ENCODE peak calls at places on chromosomes 4 and X, in ten cellular contexts. Y, R, C, X, W, G, J, F, N and U are unnamed samples.

GRCh38 chr4:130985371-130985770 is 1889.4 kb downstream of the C4orf33 start:
- DNase-seq in G (no peak), X (no peak), F (no peak), R (no peak), W (no peak), Y (peak; percentile 55), J (no peak), C (no peak), N (no peak), U (no peak)

GRCh38 chr4:169922632-169923276 is 103.4 kb downstream of the MFAP3L start:
- DNase-seq in C (peak; percentile 23), W (no peak), X (peak; percentile 1), Y (no peak), J (no peak), G (no peak), F (no peak), R (no peak), N (no peak), U (no peak)

GRCh38 chr4:182023469-182023868 is 219.7 kb upstream of the TENM3 start:
- DNase-seq in X (no peak), R (no peak), F (no peak), C (no peak), G (no peak), N (no peak), W (no peak), J (no peak), Y (no peak), U (no peak)

GRCh38 chr4:58935336-58935735 is 1825.2 kb upstream of the IGFBP7 start:
- DNase-seq in J (no peak), N (no peak), W (no peak), C (no peak), Y (no peak), F (no peak), R (no peak), G (no peak), X (no peak), U (no peak)

GRCh38 chr4:27005512-27006246 is 145.0 kb downstream of the STIM2 start:
- DNase-seq in X (peak; percentile 55), C (peak; percentile 88), Y (no peak), J (no peak), G (no peak), W (no peak), N (no peak), F (no peak), R (no peak), U (no peak)

GRCh38 chrX:85627363-85627762 is 247.9 kb upstream of the POF1B start:
- DNase-seq in R (peak; percentile 8), C (no peak), G (no peak), Y (peak; percentile 12), N (no peak), W (no peak), X (no peak), J (no peak), F (no peak), U (no peak)

GRCh38 chr4:151866266-151866918 is 105.6 kb upstream of the GATB start:
- DNase-seq in R (peak; percentile 71), J (no peak), N (no peak), F (no peak), C (no peak), W (no peak), Y (no peak), G (no peak), X (no peak), U (no peak)

GRCh38 chr4:56908206-56909082 is 744 bp downstream of the REST start:
- DNase-seq in N (peak; percentile 95), Y (peak; percentile 76), F (peak; percentile 89), X (peak; percentile 72), G (peak; percentile 46), W (peak; percentile 42), C (peak; percentile 49), R (peak; percentile 91), J (peak; percentile 56), U (peak; percentile 93)

GRCh38 chrX:49876750-49877149 is 2.5 kb upstream of the USP27X start:
- DNase-seq in G (peak; percentile 43), C (peak; percentile 35), N (no peak), Y (peak; percentile 35), R (peak; percentile 62), W (no peak), F (no peak), X (no peak), J (no peak), U (no peak)

GRCh38 chr4:13108096-13108495 is 376.0 kb downstream of the RAB28 start:
- DNase-seq in G (no peak), W (no peak), R (no peak), J (no peak), Y (no peak), N (no peak), F (no peak), C (no peak), X (no peak), U (no peak)

GRCh38 chrX:55598333-55598732 is 24.9 kb upstream of the FOXR2 start:
- DNase-seq in R (no peak), F (no peak), C (no peak), N (no peak), Y (no peak), J (no peak), G (no peak), W (no peak), X (no peak), U (no peak)

GRCh38 chrX:153459976-153460375 is 10.4 kb downstream of the HAUS7 start:
- DNase-seq in Y (no peak), J (no peak), R (no peak), G (no peak), X (peak; percentile 50), N (no peak), F (no peak), C (peak; percentile 12), W (no peak), U (no peak)

GRCh38 chr4:165668694-165669093 is 204.3 kb upstream of the TLL1 start:
- DNase-seq in Y (no peak), X (no peak), G (no peak), C (peak; percentile 21), J (no peak), W (no peak), F (no peak), R (no peak), N (no peak), U (no peak)